ENCODE peak calls at places on chromosomes 7 and 10, in seven cellular contexts. One of them, this sample, is unnamed. For H3K4me1, the result is how much of the 10 kb centered on the place peaks cover.

GRCh38 chr10:5502903-5503835 is 3.8 kb upstream of the CALML5 start:
- DNase-seq in breast epithelium: peak
- DNase-seq in A673: no peak
- DNase-seq in right cardiac atrium: no peak
- DNase-seq in CD4-positive, CD25-positive, alpha-beta regulatory T cell: no peak
- DNase-seq in IMR-90: no peak
- DNase-seq in cardiac muscle cell: no peak
- DNase-seq in this sample: peak

GRCh38 chr7:105738133-105738532 is 138.3 kb downstream of the ATXN7L1 start:
- DNase-seq in breast epithelium: no peak
- DNase-seq in A673: no peak
- DNase-seq in right cardiac atrium: no peak
- DNase-seq in CD4-positive, CD25-positive, alpha-beta regulatory T cell: no peak
- DNase-seq in IMR-90: no peak
- DNase-seq in cardiac muscle cell: no peak
- DNase-seq in this sample: no peak

GRCh38 chr7:27095050-27095896 is 527 bp downstream of the HOXA1 start:
- DNase-seq in breast epithelium: no peak
- DNase-seq in A673: no peak
- DNase-seq in right cardiac atrium: no peak
- DNase-seq in CD4-positive, CD25-positive, alpha-beta regulatory T cell: peak
- DNase-seq in IMR-90: peak
- DNase-seq in cardiac muscle cell: no peak
- DNase-seq in this sample: no peak

GRCh38 chr7:102912742-102913141 is at the start of gene LRRC17:
- DNase-seq in breast epithelium: no peak
- DNase-seq in A673: peak
- DNase-seq in right cardiac atrium: no peak
- DNase-seq in CD4-positive, CD25-positive, alpha-beta regulatory T cell: no peak
- DNase-seq in IMR-90: peak
- DNase-seq in cardiac muscle cell: peak
- DNase-seq in this sample: no peak

GRCh38 chr7:155456772-155457543 is 971 bp upstream of the EN2 start:
- DNase-seq in breast epithelium: no peak
- DNase-seq in A673: peak
- DNase-seq in right cardiac atrium: peak
- DNase-seq in CD4-positive, CD25-positive, alpha-beta regulatory T cell: no peak
- DNase-seq in IMR-90: peak
- DNase-seq in cardiac muscle cell: peak
- DNase-seq in this sample: peak

GRCh38 chr10:115830260-115830970 is 442.6 kb downstream of the GFRA1 start:
- DNase-seq in breast epithelium: no peak
- DNase-seq in A673: no peak
- DNase-seq in right cardiac atrium: no peak
- DNase-seq in CD4-positive, CD25-positive, alpha-beta regulatory T cell: no peak
- DNase-seq in IMR-90: peak
- DNase-seq in cardiac muscle cell: no peak
- DNase-seq in this sample: no peak

GRCh38 chr7:127290801-127291361 is 38.1 kb upstream of the GRM8 start:
- DNase-seq in breast epithelium: no peak
- DNase-seq in A673: no peak
- DNase-seq in right cardiac atrium: no peak
- DNase-seq in CD4-positive, CD25-positive, alpha-beta regulatory T cell: no peak
- DNase-seq in IMR-90: peak
- DNase-seq in cardiac muscle cell: no peak
- DNase-seq in this sample: no peak

GRCh38 chr7:131861620-131862346 is 305.4 kb upstream of the PODXL start:
- DNase-seq in breast epithelium: no peak
- DNase-seq in A673: no peak
- DNase-seq in right cardiac atrium: no peak
- DNase-seq in CD4-positive, CD25-positive, alpha-beta regulatory T cell: no peak
- DNase-seq in IMR-90: peak
- DNase-seq in cardiac muscle cell: peak
- DNase-seq in this sample: no peak

GRCh38 chr10:99329891-99330674 is 927 bp downstream of the CNNM1 start:
- DNase-seq in breast epithelium: no peak
- DNase-seq in A673: peak
- DNase-seq in right cardiac atrium: peak
- DNase-seq in CD4-positive, CD25-positive, alpha-beta regulatory T cell: no peak
- DNase-seq in IMR-90: peak
- DNase-seq in cardiac muscle cell: peak
- DNase-seq in this sample: peak

GRCh38 chr10:99659868-99660366 is 608 bp downstream of the ENTPD7 start:
- DNase-seq in breast epithelium: no peak
- DNase-seq in A673: no peak
- DNase-seq in right cardiac atrium: no peak
- DNase-seq in CD4-positive, CD25-positive, alpha-beta regulatory T cell: no peak
- DNase-seq in IMR-90: no peak
- DNase-seq in cardiac muscle cell: peak
- DNase-seq in this sample: no peak

GRCh38 chr7:80699656-80700318 is 61.3 kb downstream of the CD36 start:
- DNase-seq in breast epithelium: no peak
- DNase-seq in A673: no peak
- DNase-seq in right cardiac atrium: no peak
- DNase-seq in CD4-positive, CD25-positive, alpha-beta regulatory T cell: no peak
- DNase-seq in IMR-90: peak
- DNase-seq in cardiac muscle cell: peak
- DNase-seq in this sample: no peak

GRCh38 chr10:96298362-96298761 is 5.9 kb upstream of the DNTT start:
- DNase-seq in breast epithelium: no peak
- DNase-seq in A673: no peak
- DNase-seq in right cardiac atrium: no peak
- DNase-seq in CD4-positive, CD25-positive, alpha-beta regulatory T cell: no peak
- DNase-seq in IMR-90: no peak
- DNase-seq in cardiac muscle cell: no peak
- DNase-seq in this sample: no peak

GRCh38 chr10:5618829-5619228 is 47.6 kb downstream of the ASB13 start:
- DNase-seq in breast epithelium: no peak
- DNase-seq in A673: no peak
- DNase-seq in right cardiac atrium: peak
- DNase-seq in CD4-positive, CD25-positive, alpha-beta regulatory T cell: no peak
- DNase-seq in IMR-90: no peak
- DNase-seq in cardiac muscle cell: peak
- DNase-seq in this sample: no peak

GRCh38 chr7:32163141-32163806 is 93.1 kb upstream of the PDE1C start:
- DNase-seq in breast epithelium: no peak
- DNase-seq in A673: peak
- DNase-seq in right cardiac atrium: peak
- DNase-seq in CD4-positive, CD25-positive, alpha-beta regulatory T cell: no peak
- DNase-seq in IMR-90: peak
- DNase-seq in cardiac muscle cell: peak
- DNase-seq in this sample: no peak

GRCh38 chr7:117216436-117217069 is 106.3 kb downstream of the WNT2 start:
- DNase-seq in breast epithelium: no peak
- DNase-seq in A673: no peak
- DNase-seq in right cardiac atrium: no peak
- DNase-seq in CD4-positive, CD25-positive, alpha-beta regulatory T cell: no peak
- DNase-seq in IMR-90: no peak
- DNase-seq in cardiac muscle cell: no peak
- DNase-seq in this sample: no peak

GRCh38 chr7:45655539-45655938 is 81.4 kb downstream of the ADCY1 start:
- DNase-seq in breast epithelium: peak
- DNase-seq in A673: no peak
- DNase-seq in right cardiac atrium: no peak
- DNase-seq in CD4-positive, CD25-positive, alpha-beta regulatory T cell: no peak
- DNase-seq in IMR-90: no peak
- DNase-seq in cardiac muscle cell: no peak
- DNase-seq in this sample: peak

GRCh38 chr7:45653209-45653907 is 79.2 kb downstream of the ADCY1 start:
- DNase-seq in breast epithelium: no peak
- DNase-seq in A673: no peak
- DNase-seq in right cardiac atrium: no peak
- DNase-seq in CD4-positive, CD25-positive, alpha-beta regulatory T cell: no peak
- DNase-seq in IMR-90: no peak
- DNase-seq in cardiac muscle cell: no peak
- DNase-seq in this sample: peak

GRCh38 chr7:45652630-45653029 is 78.5 kb downstream of the ADCY1 start:
- DNase-seq in breast epithelium: no peak
- DNase-seq in A673: no peak
- DNase-seq in right cardiac atrium: no peak
- DNase-seq in CD4-positive, CD25-positive, alpha-beta regulatory T cell: no peak
- DNase-seq in IMR-90: no peak
- DNase-seq in cardiac muscle cell: no peak
- DNase-seq in this sample: no peak

GRCh38 chr7:45656431-45656830 is 82.3 kb downstream of the ADCY1 start:
- DNase-seq in breast epithelium: no peak
- DNase-seq in A673: no peak
- DNase-seq in right cardiac atrium: no peak
- DNase-seq in CD4-positive, CD25-positive, alpha-beta regulatory T cell: no peak
- DNase-seq in IMR-90: no peak
- DNase-seq in cardiac muscle cell: no peak
- DNase-seq in this sample: peak

GRCh38 chr7:45654341-45654740 is 80.2 kb downstream of the ADCY1 start:
- DNase-seq in breast epithelium: no peak
- DNase-seq in A673: no peak
- DNase-seq in right cardiac atrium: no peak
- DNase-seq in CD4-positive, CD25-positive, alpha-beta regulatory T cell: no peak
- DNase-seq in IMR-90: no peak
- DNase-seq in cardiac muscle cell: no peak
- DNase-seq in this sample: peak
- H3K27ac ChIP-seq in breast epithelium: no peak
- H3K27ac ChIP-seq in A673: no peak
- H3K27ac ChIP-seq in right cardiac atrium: no peak
- H3K27ac ChIP-seq in CD4-positive, CD25-positive, alpha-beta regulatory T cell: no peak
- H3K27ac ChIP-seq in IMR-90: no peak
- H3K27ac ChIP-seq in cardiac muscle cell: no peak
- H3K27ac ChIP-seq in this sample: no peak

DNA sequence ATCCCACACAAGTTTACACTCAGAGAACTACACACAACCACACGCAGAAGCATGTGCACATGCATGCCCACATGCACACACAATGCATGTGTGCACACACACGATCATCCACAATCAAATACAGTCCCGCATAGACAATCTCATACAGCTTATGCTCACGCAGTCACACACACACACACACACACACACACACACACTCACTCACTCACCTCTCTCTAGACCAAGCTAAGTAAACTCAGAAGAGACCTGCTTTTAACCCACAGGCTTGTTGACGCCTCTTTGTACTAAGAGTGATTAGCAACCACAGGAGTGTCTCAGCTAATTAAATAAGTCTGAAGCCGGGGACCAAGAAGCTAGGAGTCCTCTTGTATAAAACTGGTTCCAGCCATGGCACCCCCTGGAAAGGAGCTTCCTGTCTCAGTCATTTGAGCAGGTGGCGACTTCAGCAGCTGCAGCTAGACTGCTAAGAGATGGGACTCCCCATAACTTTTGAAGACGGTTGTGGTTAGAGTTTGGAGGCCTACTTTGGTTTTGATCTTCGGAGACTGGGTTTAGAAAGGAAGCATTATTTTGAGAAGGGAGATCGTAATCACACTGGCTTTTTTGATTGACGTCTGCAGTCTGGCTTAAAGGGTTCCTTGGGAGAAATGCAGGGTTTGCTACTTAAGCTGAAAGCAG is 82.3 kb upstream of the ADRB1 start:
- DNase-seq in breast epithelium: no peak
- DNase-seq in A673: no peak
- DNase-seq in right cardiac atrium: no peak
- DNase-seq in CD4-positive, CD25-positive, alpha-beta regulatory T cell: peak
- DNase-seq in IMR-90: no peak
- DNase-seq in cardiac muscle cell: no peak
- DNase-seq in this sample: no peak
- H3K4me1 ChIP-seq in breast epithelium: under half
- H3K4me1 ChIP-seq in A673: under half
- H3K4me1 ChIP-seq in right cardiac atrium: under half
- H3K4me1 ChIP-seq in CD4-positive, CD25-positive, alpha-beta regulatory T cell: under half
- H3K4me1 ChIP-seq in IMR-90: under half
- H3K4me1 ChIP-seq in cardiac muscle cell: under half
- H3K4me1 ChIP-seq in this sample: under half

GRCh38 chr10:102802920-102803534 is 34.2 kb downstream of the CYP17A1 start:
- DNase-seq in breast epithelium: no peak
- DNase-seq in A673: peak
- DNase-seq in right cardiac atrium: peak
- DNase-seq in CD4-positive, CD25-positive, alpha-beta regulatory T cell: no peak
- DNase-seq in IMR-90: peak
- DNase-seq in cardiac muscle cell: peak
- DNase-seq in this sample: no peak
- H3K27ac ChIP-seq in breast epithelium: peak
- H3K27ac ChIP-seq in A673: peak
- H3K27ac ChIP-seq in right cardiac atrium: peak
- H3K27ac ChIP-seq in CD4-positive, CD25-positive, alpha-beta regulatory T cell: no peak
- H3K27ac ChIP-seq in IMR-90: peak
- H3K27ac ChIP-seq in cardiac muscle cell: peak
- H3K27ac ChIP-seq in this sample: peak

GRCh38 chr10:29631049-29631339 is 3.8 kb downstream of the SVIL start:
- DNase-seq in breast epithelium: no peak
- DNase-seq in A673: no peak
- DNase-seq in right cardiac atrium: no peak
- DNase-seq in CD4-positive, CD25-positive, alpha-beta regulatory T cell: no peak
- DNase-seq in IMR-90: no peak
- DNase-seq in cardiac muscle cell: no peak
- DNase-seq in this sample: no peak

GRCh38 chr10:29634105-29634504 is 666 bp downstream of the SVIL start:
- DNase-seq in breast epithelium: no peak
- DNase-seq in A673: no peak
- DNase-seq in right cardiac atrium: no peak
- DNase-seq in CD4-positive, CD25-positive, alpha-beta regulatory T cell: no peak
- DNase-seq in IMR-90: no peak
- DNase-seq in cardiac muscle cell: no peak
- DNase-seq in this sample: no peak

GRCh38 chr10:29628912-29629526 is 5.8 kb downstream of the SVIL start:
- DNase-seq in breast epithelium: no peak
- DNase-seq in A673: no peak
- DNase-seq in right cardiac atrium: no peak
- DNase-seq in CD4-positive, CD25-positive, alpha-beta regulatory T cell: no peak
- DNase-seq in IMR-90: no peak
- DNase-seq in cardiac muscle cell: no peak
- DNase-seq in this sample: no peak

GRCh38 chr10:29627201-29628105 is 7.3 kb downstream of the SVIL start:
- DNase-seq in breast epithelium: no peak
- DNase-seq in A673: peak
- DNase-seq in right cardiac atrium: no peak
- DNase-seq in CD4-positive, CD25-positive, alpha-beta regulatory T cell: no peak
- DNase-seq in IMR-90: peak
- DNase-seq in cardiac muscle cell: peak
- DNase-seq in this sample: no peak

DNA sequence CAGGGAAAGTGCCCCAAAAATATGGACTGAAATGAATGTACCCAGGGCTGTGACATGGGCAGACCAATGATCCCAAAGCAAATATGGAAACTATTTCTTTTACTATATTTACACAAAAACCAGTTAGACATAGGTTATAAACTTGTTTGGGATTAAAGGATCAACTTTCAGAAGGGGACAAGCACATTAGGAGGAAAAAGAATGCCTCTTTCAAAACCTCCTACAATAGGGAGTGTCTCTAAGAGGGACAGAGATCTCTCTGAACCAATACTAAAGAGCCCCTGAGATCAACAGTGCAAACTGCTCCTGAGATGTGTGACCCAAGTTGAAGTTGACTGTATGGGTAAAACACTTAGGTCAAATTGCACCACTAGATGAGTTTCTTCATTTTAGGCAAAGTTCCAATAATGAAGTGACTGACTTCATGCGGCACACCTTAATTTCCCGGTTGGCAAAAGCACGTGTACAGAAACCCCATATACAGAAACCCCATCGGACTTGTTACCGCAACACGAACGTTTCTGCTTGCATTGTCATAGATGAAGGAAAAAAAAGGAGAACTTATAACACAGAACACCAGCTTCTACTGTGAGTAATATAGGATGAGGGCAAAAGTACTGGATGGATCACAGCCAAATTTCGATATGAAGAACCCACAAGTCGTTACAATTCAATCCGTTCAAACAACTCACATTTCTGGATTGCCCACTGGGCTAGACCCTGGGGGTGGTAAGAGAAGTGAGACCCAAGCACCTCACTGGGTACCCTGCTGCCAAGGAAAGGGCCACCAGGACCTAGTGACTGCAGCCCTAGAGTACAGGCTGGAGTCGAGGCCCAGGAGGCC is 4.3 kb downstream of the SVIL start:
- DNase-seq in breast epithelium: no peak
- DNase-seq in A673: no peak
- DNase-seq in right cardiac atrium: no peak
- DNase-seq in CD4-positive, CD25-positive, alpha-beta regulatory T cell: no peak
- DNase-seq in IMR-90: no peak
- DNase-seq in cardiac muscle cell: no peak
- DNase-seq in this sample: no peak
- H3K4me1 ChIP-seq in breast epithelium: under half
- H3K4me1 ChIP-seq in A673: under half
- H3K4me1 ChIP-seq in right cardiac atrium: under half
- H3K4me1 ChIP-seq in CD4-positive, CD25-positive, alpha-beta regulatory T cell: under half
- H3K4me1 ChIP-seq in IMR-90: under half
- H3K4me1 ChIP-seq in cardiac muscle cell: under half
- H3K4me1 ChIP-seq in this sample: under half